ENCODE peak calls at places on chromosomes 16 and 17, in eight cellular contexts. M, X, K, B, W, N, Y and F are unnamed samples.

GRCh38 chr17:48804936-48805411 is 12.1 kb downstream of the TTLL6 start:
- DNase-seq in W (peak; percentile 57), N (peak; percentile 41), B (peak; percentile 72), K (no peak), Y (peak; percentile 70), M (peak; percentile 65), X (peak; percentile 4), F (peak; percentile 39)

GRCh38 chr16:71230122-71230845 is at the start of gene HYDIN:
- DNase-seq in B (peak; percentile 83), M (no peak), X (no peak), K (peak; percentile 9), N (no peak), W (no peak), Y (peak; percentile 18), F (peak; percentile 28)

GRCh38 chr17:28549274-28550132 is 2.9 kb downstream of the UNC119 start:
- DNase-seq in N (no peak), X (no peak), W (peak; percentile 78), M (peak; percentile 32), B (no peak), K (no peak), Y (peak; percentile 15), F (no peak)

GRCh38 chr16:47990676-47991075 is 165.1 kb downstream of the ABCC12 start:
- DNase-seq in W (no peak), K (no peak), M (no peak), B (no peak), N (no peak), Y (no peak), X (no peak), F (no peak)

GRCh38 chr17:76554131-76554530 is 14.3 kb downstream of the PRCD start:
- DNase-seq in W (no peak), Y (no peak), X (peak; percentile 76), K (no peak), M (no peak), N (no peak), B (no peak), F (no peak)

GRCh38 chr17:66749217-66749832 is 85.6 kb upstream of the CACNG5 start:
- DNase-seq in X (no peak), Y (no peak), W (no peak), M (no peak), N (no peak), B (no peak), K (no peak), F (no peak)

GRCh38 chr17:11644265-11645212 is 46.3 kb downstream of the DNAH9 start:
- DNase-seq in M (peak; percentile 17), N (no peak), X (peak; percentile 84), W (peak; percentile 9), K (peak; percentile 15), B (peak; percentile 81), Y (peak; percentile 70), F (peak; percentile 69)

GRCh38 chr16:51648521-51648920 is 497.5 kb upstream of the SALL1 start:
- DNase-seq in X (no peak), M (no peak), B (no peak), N (no peak), K (no peak), W (no peak), Y (no peak), F (peak; percentile 88)

GRCh38 chr16:57889960-57890751 is 80.8 kb downstream of the CNGB1 start:
- DNase-seq in W (no peak), K (peak; percentile 71), N (no peak), B (no peak), Y (no peak), M (no peak), X (no peak), F (peak; percentile 64)

GRCh38 chr17:42651392-42651791 is 7.7 kb upstream of the TUBG2 start:
- DNase-seq in X (no peak), M (no peak), Y (no peak), B (no peak), K (no peak), N (no peak), W (no peak), F (no peak)

GRCh38 chr17:21287703-21288449 is 3.4 kb downstream of the MAP2K3 start:
- DNase-seq in W (peak; percentile 95), M (peak; percentile 92), Y (peak; percentile 89), K (peak; percentile 98), N (peak; percentile 78), B (peak; percentile 76), X (peak; percentile 26), F (peak; percentile 95)

GRCh38 chr16:89099905-89100304 is 6.3 kb downstream of the ACSF3 start:
- DNase-seq in B (no peak), W (no peak), N (no peak), M (no peak), Y (no peak), K (no peak), X (no peak), F (peak; percentile 21)

GRCh38 chr16:85316321-85316919 is 204.1 kb upstream of the CIBAR2 start:
- DNase-seq in W (peak; percentile 36), X (peak; percentile 29), B (peak; percentile 76), K (no peak), N (no peak), M (peak; percentile 42), Y (peak; percentile 84), F (peak; percentile 56)

GRCh38 chr16:56203052-56203451 is 11.8 kb downstream of the GNAO1 start:
- DNase-seq in W (peak; percentile 36), Y (peak; percentile 43), M (peak; percentile 34), X (no peak), K (peak; percentile 31), B (peak; percentile 41), N (no peak), F (peak; percentile 20)

GRCh38 chr17:82387577-82388106 is 16.1 kb downstream of the UTS2R start:
- DNase-seq in W (no peak), X (no peak), K (no peak), N (no peak), M (no peak), Y (no peak), B (no peak), F (no peak)